ENCODE peak calls at places on chromosome 16, in four cellular contexts. Y, B, N and I are unnamed samples.

GRCh38 chr16:77762260-77762659 is 26.1 kb upstream of the VAT1L start:
- DNase-seq in Y (no peak), B (no peak), N (no peak), I (no peak)

GRCh38 chr16:82935781-82936180 is 309.0 kb downstream of the CDH13 start:
- DNase-seq in Y (no peak), B (no peak), N (no peak), I (no peak)

GRCh38 chr16:75818491-75818890 is 92.2 kb upstream of the CPHXL start:
- DNase-seq in Y (no peak), B (no peak), N (no peak), I (no peak)

GRCh38 chr16:66299349-66299748 is 67.1 kb upstream of the CDH5 start:
- DNase-seq in Y (no peak), B (no peak), N (no peak), I (no peak)

GRCh38 chr16:31201511-31202401 is 804 bp downstream of the PYCARD start:
- DNase-seq in Y (peak; percentile 20), B (no peak), N (no peak), I (peak; percentile 80)

GRCh38 chr16:46828292-46828691 is 2.7 kb downstream of the C16orf87 start:
- DNase-seq in Y (no peak), B (no peak), N (no peak), I (no peak)

GRCh38 chr16:85221810-85222150 is 109.5 kb upstream of the CIBAR2 start:
- DNase-seq in Y (no peak), B (no peak), N (no peak), I (no peak)

GRCh38 chr16:81451753-81452680 is 7.4 kb downstream of the CMIP start:
- DNase-seq in Y (no peak), B (no peak), N (no peak), I (peak; percentile 72)

GRCh38 chr16:4183258-4184037 is 58.4 kb downstream of the SRL start:
- DNase-seq in Y (peak; percentile 98), B (no peak), N (peak; percentile 87), I (peak; percentile 92)

GRCh38 chr16:28192811-28193529 is 18.8 kb downstream of the XPO6 start:
- DNase-seq in Y (no peak), B (no peak), N (no peak), I (peak; percentile 80)

GRCh38 chr16:55735120-55735781 is 79.5 kb downstream of the SLC6A2 start:
- DNase-seq in Y (no peak), B (no peak), N (no peak), I (no peak)

GRCh38 chr16:53822936-53823529 is 119.1 kb downstream of the FTO start:
- DNase-seq in Y (no peak), B (no peak), N (no peak), I (no peak)

GRCh38 chr16:82655315-82655714 is 28.5 kb downstream of the CDH13 start:
- DNase-seq in Y (no peak), B (no peak), N (peak; percentile 22), I (peak; percentile 40)

GRCh38 chr16:69859105-69859969 is 91.8 kb upstream of the CLEC18A start:
- DNase-seq in Y (peak; percentile 79), B (no peak), N (no peak), I (peak; percentile 73)

GRCh38 chr16:75273054-75273925 is 21.9 kb upstream of the BCAR1 start:
- DNase-seq in Y (no peak), B (no peak), N (no peak), I (no peak)

GRCh38 chr16:8730335-8730915 is 56.0 kb downstream of the ABAT start:
- DNase-seq in Y (no peak), B (no peak), N (no peak), I (no peak)

GRCh38 chr16:3007957-3008748 is 4.6 kb upstream of the CLDN9 start:
- DNase-seq in Y (peak; percentile 59), B (no peak), N (no peak), I (peak; percentile 55)

GRCh38 chr16:71746442-71747046 is 22.0 kb upstream of the PHLPP2 start:
- DNase-seq in Y (peak; percentile 47), B (no peak), N (no peak), I (no peak)

GRCh38 chr16:77171750-77172635 is 19.0 kb upstream of the MON1B start:
- DNase-seq in Y (peak; percentile 75), B (no peak), N (peak; percentile 34), I (peak; percentile 69)

GRCh38 chr16:67874147-67874771 is 1.4 kb downstream of the EDC4 start:
- DNase-seq in Y (no peak), B (no peak), N (no peak), I (no peak)

GRCh38 chr16:69190046-69190588 is 3.2 kb downstream of the SNTB2 start:
- DNase-seq in Y (no peak), B (no peak), N (no peak), I (no peak)

GRCh38 chr16:70743791-70744190 is 57.2 kb downstream of the VAC14 start:
- DNase-seq in Y (no peak), B (no peak), N (no peak), I (no peak)

GRCh38 chr16:80369559-80369958 is 171.2 kb upstream of the DYNLRB2 start:
- DNase-seq in Y (peak; percentile 84), B (no peak), N (peak; percentile 52), I (no peak)

GRCh38 chr16:2752850-2753522 is 548 bp downstream of the SRRM2 start:
- DNase-seq in Y (peak; percentile 95), B (no peak), N (peak; percentile 82), I (peak; percentile 91)

GRCh38 chr16:5862103-5863003 is 764.8 kb upstream of the EEF2KMT start:
- DNase-seq in Y (no peak), B (no peak), N (no peak), I (no peak)

GRCh38 chr16:85202051-85202601 is 89.9 kb upstream of the CIBAR2 start:
- DNase-seq in Y (peak; percentile 47), B (no peak), N (peak; percentile 41), I (no peak)

GRCh38 chr16:51035110-51035498 is 116.0 kb downstream of the SALL1 start:
- DNase-seq in Y (no peak), B (no peak), N (no peak), I (no peak)

GRCh38 chr16:4415538-4416199 is 727 bp downstream of the CORO7 start:
- DNase-seq in Y (peak; percentile 46), B (no peak), N (no peak), I (peak; percentile 81)

GRCh38 chr16:83862661-83863060 is 36.3 kb upstream of the MLYCD start:
- DNase-seq in Y (no peak), B (no peak), N (no peak), I (no peak)

GRCh38 chr16:10959161-10959560 is 14.8 kb downstream of the CLEC16A start:
- DNase-seq in Y (no peak), B (no peak), N (no peak), I (no peak)

GRCh38 chr16:50733468-50733867 is 8.4 kb upstream of the CYLD start:
- DNase-seq in Y (no peak), B (no peak), N (no peak), I (no peak)

GRCh38 chr16:15044286-15044685 is 11.6 kb downstream of the NTAN1 start:
- DNase-seq in Y (no peak), B (no peak), N (no peak), I (no peak)

GRCh38 chr16:74603848-74604247 is 3.1 kb downstream of the GLG1 start:
- DNase-seq in Y (no peak), B (no peak), N (no peak), I (no peak)

GRCh38 chr16:3101018-3101840 is 2.1 kb upstream of the ZSCAN10 start:
- DNase-seq in Y (peak; percentile 79), B (no peak), N (no peak), I (peak; percentile 47)

GRCh38 chr16:12320298-12320706 is 343.8 kb downstream of the SNX29 start:
- DNase-seq in Y (no peak), B (no peak), N (no peak), I (no peak)

GRCh38 chr16:74025-74424 is 1.6 kb upstream of the RHBDF1 start:
- DNase-seq in Y (no peak), B (no peak), N (no peak), I (no peak)

GRCh38 chr16:69181-69580 is 3.2 kb downstream of the RHBDF1 start:
- DNase-seq in Y (no peak), B (no peak), N (no peak), I (no peak)

GRCh38 chr16:72561-73537 is at the start of gene RHBDF1:
- DNase-seq in Y (peak; percentile 90), B (no peak), N (peak; percentile 52), I (peak; percentile 77)

GRCh38 chr16:71210-71539 is 1.3 kb downstream of the RHBDF1 start:
- DNase-seq in Y (no peak), B (no peak), N (no peak), I (no peak)

DNA sequence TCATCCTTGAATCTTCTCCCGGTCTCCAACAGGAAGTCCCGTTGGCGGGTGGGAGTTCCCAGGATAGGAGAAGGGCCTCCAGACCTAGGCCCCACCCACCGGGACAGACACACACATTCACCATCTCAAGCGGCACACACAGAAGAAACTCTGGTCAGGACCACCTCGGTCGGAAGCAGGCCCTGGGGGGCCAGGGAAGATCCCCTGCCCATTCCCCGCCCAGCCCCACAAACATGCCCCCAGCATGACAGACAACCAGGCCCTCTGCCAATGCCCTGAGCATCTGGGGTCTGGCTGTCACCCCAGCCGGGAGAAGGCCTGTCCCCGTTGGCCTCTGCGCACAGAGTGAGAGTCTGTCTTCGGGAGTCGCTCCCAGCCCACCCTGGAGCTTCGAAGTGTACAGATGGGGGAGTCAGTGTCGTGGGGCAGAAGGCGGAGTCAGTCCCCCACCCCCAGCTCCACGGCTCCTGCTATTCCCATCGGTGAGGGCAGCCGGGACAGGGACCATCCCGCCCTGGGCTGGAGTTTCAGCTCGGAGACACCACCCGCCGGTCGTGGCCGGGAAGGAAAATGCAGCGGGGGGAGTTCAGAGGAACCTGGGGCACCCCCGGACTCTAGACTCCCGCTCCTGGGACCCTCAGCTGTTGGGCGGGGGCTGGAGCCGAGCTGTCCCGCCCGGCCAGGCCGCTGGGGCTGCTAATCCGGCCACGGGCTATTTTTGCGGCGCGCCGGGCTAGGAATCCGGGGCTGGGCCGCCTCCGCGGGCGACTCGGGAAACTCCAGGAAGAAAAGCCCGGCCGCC is 690 bp downstream of the RHBDF1 start:
- DNase-seq in Y (peak; percentile 79), B (no peak), N (peak; percentile 84), I (peak; percentile 83)
- TF ChIP-seq CTCF in Y (no peak), B (no peak), N (no peak), I (no peak)

DNA sequence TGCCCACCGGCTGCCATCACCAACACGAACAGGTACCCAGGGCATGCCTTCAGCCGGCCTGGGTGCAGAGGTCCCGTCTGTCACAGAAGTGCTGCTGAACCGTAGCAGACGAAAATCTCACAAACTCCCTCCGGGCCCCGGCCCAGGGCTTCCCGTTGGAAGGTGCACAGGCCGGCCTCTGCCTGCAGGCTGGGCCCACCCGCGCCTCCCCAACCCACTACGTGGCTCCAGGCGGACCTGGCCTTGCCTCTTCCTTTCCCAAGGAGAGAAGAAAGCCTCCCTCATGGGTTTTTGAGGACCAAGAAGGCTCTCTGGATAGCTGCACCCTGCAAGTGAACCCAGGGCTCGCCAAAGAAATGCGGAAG is 45.5 kb upstream of the PABPN1L start:
- DNase-seq in Y (no peak), B (no peak), N (no peak), I (no peak)
- H3K4me1 ChIP-seq in Y (peaks cover 7% of the 10 kb centered on the region), B (peaks cover 14% of the 10 kb centered on the region), N (no peaks in the 10 kb centered on the region), I (no peaks in the 10 kb centered on the region)

DNA sequence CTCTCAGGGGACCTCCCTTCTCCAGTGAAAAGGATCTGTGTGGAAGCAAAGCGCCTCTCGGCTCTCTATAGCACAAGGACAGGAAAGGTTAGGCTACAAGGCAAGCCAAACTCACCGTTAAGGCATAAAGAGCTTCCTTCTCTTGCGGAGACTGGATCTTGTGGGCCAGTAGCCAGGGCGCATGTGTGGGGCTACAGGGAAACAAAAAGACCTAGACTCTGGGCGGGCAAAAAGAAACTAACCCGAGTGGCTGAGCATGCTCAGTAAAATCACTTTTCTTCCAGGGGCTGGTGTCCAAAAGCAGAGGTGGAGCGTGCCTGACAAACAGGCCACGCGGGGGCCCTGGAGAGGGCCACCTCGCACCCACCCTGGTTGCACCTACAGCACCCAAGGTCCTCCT is 16.1 kb downstream of the GGA2 start:
- DNase-seq in Y (no peak), B (no peak), N (no peak), I (no peak)
- H3K4me3 ChIP-seq in Y (no peak overlapping the region), B (no peak overlapping the region), N (no peak overlapping the region), I (no peak overlapping the region)

GRCh38 chr16:62068747-62069146 is 32.5 kb upstream of the CDH8 start:
- DNase-seq in Y (peak; percentile 24), B (no peak), N (no peak), I (no peak)
- TF ChIP-seq CTCF in Y (peak; percentile 47), B (peak; percentile 30), N (no peak), I (no peak)